ENCODE peak calls at places on chromosomes 3 and 15, in ten cellular contexts. One of them, this sample, is unnamed.

GRCh38 chr3:80997622-80998021 is 763.8 kb downstream of the GBE1 start:
- DNase-seq in retina: no peak
- DNase-seq in endothelial cell: no peak
- DNase-seq in activated T-helper 1 cell treated with Interleukin-2 at 50 U/mL for 16 hours: no peak
- DNase-seq in CD4-positive, alpha-beta T cell: no peak
- DNase-seq in RWPE1: no peak
- DNase-seq in T1000: no peak
- DNase-seq in Kasumi-1: no peak
- DNase-seq in left cardiac atrium: no peak
- DNase-seq in substantia nigra: no peak
- DNase-seq in this sample: no peak

GRCh38 chr15:60713096-60714084 is 234.4 kb upstream of the ICE2 start:
- DNase-seq in retina: no peak
- DNase-seq in endothelial cell: no peak
- DNase-seq in activated T-helper 1 cell treated with Interleukin-2 at 50 U/mL for 16 hours: no peak
- DNase-seq in CD4-positive, alpha-beta T cell: no peak
- DNase-seq in RWPE1: peak; percentile 8
- DNase-seq in T1000: no peak
- DNase-seq in Kasumi-1: no peak
- DNase-seq in left cardiac atrium: peak; percentile 30
- DNase-seq in substantia nigra: no peak
- DNase-seq in this sample: no peak

GRCh38 chr3:123655400-123655799 is 70.5 kb upstream of the HACD2 start:
- DNase-seq in retina: no peak
- DNase-seq in endothelial cell: no peak
- DNase-seq in activated T-helper 1 cell treated with Interleukin-2 at 50 U/mL for 16 hours: no peak
- DNase-seq in CD4-positive, alpha-beta T cell: no peak
- DNase-seq in RWPE1: no peak
- DNase-seq in T1000: no peak
- DNase-seq in Kasumi-1: no peak
- DNase-seq in left cardiac atrium: no peak
- DNase-seq in substantia nigra: no peak
- DNase-seq in this sample: no peak

GRCh38 chr15:57286446-57287127 is 89.7 kb upstream of the CGNL1 start:
- DNase-seq in retina: no peak
- DNase-seq in endothelial cell: no peak
- DNase-seq in activated T-helper 1 cell treated with Interleukin-2 at 50 U/mL for 16 hours: no peak
- DNase-seq in CD4-positive, alpha-beta T cell: no peak
- DNase-seq in RWPE1: no peak
- DNase-seq in T1000: no peak
- DNase-seq in Kasumi-1: no peak
- DNase-seq in left cardiac atrium: no peak
- DNase-seq in substantia nigra: no peak
- DNase-seq in this sample: no peak

GRCh38 chr3:126261037-126261436 is 80.7 kb upstream of the ALDH1L1 start:
- DNase-seq in retina: peak; percentile 54
- DNase-seq in endothelial cell: no peak
- DNase-seq in activated T-helper 1 cell treated with Interleukin-2 at 50 U/mL for 16 hours: no peak
- DNase-seq in CD4-positive, alpha-beta T cell: no peak
- DNase-seq in RWPE1: no peak
- DNase-seq in T1000: no peak
- DNase-seq in Kasumi-1: peak; percentile 24
- DNase-seq in left cardiac atrium: peak; percentile 72
- DNase-seq in substantia nigra: no peak
- DNase-seq in this sample: peak; percentile 76

GRCh38 chr3:9347086-9347485 is 15.8 kb upstream of the THUMPD3 start:
- DNase-seq in retina: no peak
- DNase-seq in endothelial cell: no peak
- DNase-seq in activated T-helper 1 cell treated with Interleukin-2 at 50 U/mL for 16 hours: no peak
- DNase-seq in CD4-positive, alpha-beta T cell: no peak
- DNase-seq in RWPE1: no peak
- DNase-seq in T1000: no peak
- DNase-seq in Kasumi-1: no peak
- DNase-seq in left cardiac atrium: no peak
- DNase-seq in substantia nigra: no peak
- DNase-seq in this sample: no peak

GRCh38 chr15:89591834-89592233 is 16.6 kb downstream of the TICRR start:
- DNase-seq in retina: no peak
- DNase-seq in endothelial cell: no peak
- DNase-seq in activated T-helper 1 cell treated with Interleukin-2 at 50 U/mL for 16 hours: no peak
- DNase-seq in CD4-positive, alpha-beta T cell: no peak
- DNase-seq in RWPE1: no peak
- DNase-seq in T1000: no peak
- DNase-seq in Kasumi-1: no peak
- DNase-seq in left cardiac atrium: no peak
- DNase-seq in substantia nigra: no peak
- DNase-seq in this sample: no peak

GRCh38 chr3:123385981-123386380 is 62.9 kb downstream of the ADCY5 start:
- DNase-seq in retina: no peak
- DNase-seq in endothelial cell: no peak
- DNase-seq in activated T-helper 1 cell treated with Interleukin-2 at 50 U/mL for 16 hours: no peak
- DNase-seq in CD4-positive, alpha-beta T cell: no peak
- DNase-seq in RWPE1: no peak
- DNase-seq in T1000: no peak
- DNase-seq in Kasumi-1: no peak
- DNase-seq in left cardiac atrium: peak; percentile 61
- DNase-seq in substantia nigra: no peak
- DNase-seq in this sample: peak; percentile 67

GRCh38 chr3:129087138-129087702 is 26.6 kb downstream of the GP9 start:
- DNase-seq in retina: no peak
- DNase-seq in endothelial cell: no peak
- DNase-seq in activated T-helper 1 cell treated with Interleukin-2 at 50 U/mL for 16 hours: no peak
- DNase-seq in CD4-positive, alpha-beta T cell: no peak
- DNase-seq in RWPE1: peak; percentile 26
- DNase-seq in T1000: no peak
- DNase-seq in Kasumi-1: no peak
- DNase-seq in left cardiac atrium: peak; percentile 63
- DNase-seq in substantia nigra: no peak
- DNase-seq in this sample: peak; percentile 64

GRCh38 chr3:120558784-120559227 is 37.3 kb upstream of the NDUFB4 start:
- DNase-seq in retina: peak; percentile 96
- DNase-seq in endothelial cell: peak; percentile 92
- DNase-seq in activated T-helper 1 cell treated with Interleukin-2 at 50 U/mL for 16 hours: peak; percentile 74
- DNase-seq in CD4-positive, alpha-beta T cell: peak; percentile 85
- DNase-seq in RWPE1: peak; percentile 78
- DNase-seq in T1000: peak; percentile 88
- DNase-seq in Kasumi-1: peak; percentile 90
- DNase-seq in left cardiac atrium: peak; percentile 91
- DNase-seq in substantia nigra: peak; percentile 14
- DNase-seq in this sample: peak; percentile 97

GRCh38 chr15:36948982-36949381 is 151.4 kb downstream of the MEIS2 start:
- DNase-seq in retina: no peak
- DNase-seq in endothelial cell: no peak
- DNase-seq in activated T-helper 1 cell treated with Interleukin-2 at 50 U/mL for 16 hours: no peak
- DNase-seq in CD4-positive, alpha-beta T cell: no peak
- DNase-seq in RWPE1: no peak
- DNase-seq in T1000: no peak
- DNase-seq in Kasumi-1: no peak
- DNase-seq in left cardiac atrium: no peak
- DNase-seq in substantia nigra: no peak
- DNase-seq in this sample: no peak

GRCh38 chr3:8970971-8971589 is 7.8 kb upstream of the RAD18 start:
- DNase-seq in retina: peak; percentile 78
- DNase-seq in endothelial cell: peak; percentile 68
- DNase-seq in activated T-helper 1 cell treated with Interleukin-2 at 50 U/mL for 16 hours: peak; percentile 42
- DNase-seq in CD4-positive, alpha-beta T cell: peak; percentile 60
- DNase-seq in RWPE1: peak; percentile 63
- DNase-seq in T1000: peak; percentile 55
- DNase-seq in Kasumi-1: peak; percentile 74
- DNase-seq in left cardiac atrium: peak; percentile 50
- DNase-seq in substantia nigra: no peak
- DNase-seq in this sample: no peak

GRCh38 chr15:100932676-100933348 is 13.7 kb downstream of the LRRK1 start:
- DNase-seq in retina: no peak
- DNase-seq in endothelial cell: no peak
- DNase-seq in activated T-helper 1 cell treated with Interleukin-2 at 50 U/mL for 16 hours: no peak
- DNase-seq in CD4-positive, alpha-beta T cell: no peak
- DNase-seq in RWPE1: no peak
- DNase-seq in T1000: no peak
- DNase-seq in Kasumi-1: peak; percentile 66
- DNase-seq in left cardiac atrium: no peak
- DNase-seq in substantia nigra: no peak
- DNase-seq in this sample: no peak

GRCh38 chr15:101551696-101552591 is 62.4 kb upstream of the PCSK6 start:
- DNase-seq in retina: no peak
- DNase-seq in endothelial cell: no peak
- DNase-seq in activated T-helper 1 cell treated with Interleukin-2 at 50 U/mL for 16 hours: no peak
- DNase-seq in CD4-positive, alpha-beta T cell: no peak
- DNase-seq in RWPE1: no peak
- DNase-seq in T1000: no peak
- DNase-seq in Kasumi-1: no peak
- DNase-seq in left cardiac atrium: no peak
- DNase-seq in substantia nigra: no peak
- DNase-seq in this sample: no peak

GRCh38 chr3:134623615-134624245 is 27.1 kb downstream of the KY start:
- DNase-seq in retina: no peak
- DNase-seq in endothelial cell: no peak
- DNase-seq in activated T-helper 1 cell treated with Interleukin-2 at 50 U/mL for 16 hours: no peak
- DNase-seq in CD4-positive, alpha-beta T cell: no peak
- DNase-seq in RWPE1: no peak
- DNase-seq in T1000: no peak
- DNase-seq in Kasumi-1: no peak
- DNase-seq in left cardiac atrium: no peak
- DNase-seq in substantia nigra: no peak
- DNase-seq in this sample: no peak

GRCh38 chr3:42743204-42743995 is 29.7 kb downstream of the CCDC13 start:
- DNase-seq in retina: no peak
- DNase-seq in endothelial cell: peak; percentile 1
- DNase-seq in activated T-helper 1 cell treated with Interleukin-2 at 50 U/mL for 16 hours: no peak
- DNase-seq in CD4-positive, alpha-beta T cell: no peak
- DNase-seq in RWPE1: no peak
- DNase-seq in T1000: no peak
- DNase-seq in Kasumi-1: no peak
- DNase-seq in left cardiac atrium: no peak
- DNase-seq in substantia nigra: no peak
- DNase-seq in this sample: no peak

GRCh38 chr3:185216587-185216918 is 37.3 kb downstream of the EHHADH start:
- DNase-seq in retina: no peak
- DNase-seq in endothelial cell: no peak
- DNase-seq in activated T-helper 1 cell treated with Interleukin-2 at 50 U/mL for 16 hours: no peak
- DNase-seq in CD4-positive, alpha-beta T cell: no peak
- DNase-seq in RWPE1: no peak
- DNase-seq in T1000: no peak
- DNase-seq in Kasumi-1: no peak
- DNase-seq in left cardiac atrium: peak; percentile 32
- DNase-seq in substantia nigra: no peak
- DNase-seq in this sample: no peak

GRCh38 chr3:190345027-190345821 is 23.0 kb upstream of the CLDN1 start:
- DNase-seq in retina: no peak
- DNase-seq in endothelial cell: no peak
- DNase-seq in activated T-helper 1 cell treated with Interleukin-2 at 50 U/mL for 16 hours: no peak
- DNase-seq in CD4-positive, alpha-beta T cell: no peak
- DNase-seq in RWPE1: peak; percentile 73
- DNase-seq in T1000: peak; percentile 41
- DNase-seq in Kasumi-1: no peak
- DNase-seq in left cardiac atrium: peak; percentile 36
- DNase-seq in substantia nigra: no peak
- DNase-seq in this sample: no peak

GRCh38 chr3:124118397-124118796 is 126.5 kb upstream of the ROPN1 start:
- DNase-seq in retina: no peak
- DNase-seq in endothelial cell: no peak
- DNase-seq in activated T-helper 1 cell treated with Interleukin-2 at 50 U/mL for 16 hours: no peak
- DNase-seq in CD4-positive, alpha-beta T cell: no peak
- DNase-seq in RWPE1: no peak
- DNase-seq in T1000: no peak
- DNase-seq in Kasumi-1: no peak
- DNase-seq in left cardiac atrium: no peak
- DNase-seq in substantia nigra: no peak
- DNase-seq in this sample: no peak

GRCh38 chr3:194265996-194266657 is 85.0 kb downstream of the CPN2 start:
- DNase-seq in retina: no peak
- DNase-seq in endothelial cell: no peak
- DNase-seq in activated T-helper 1 cell treated with Interleukin-2 at 50 U/mL for 16 hours: no peak
- DNase-seq in CD4-positive, alpha-beta T cell: no peak
- DNase-seq in RWPE1: no peak
- DNase-seq in T1000: no peak
- DNase-seq in Kasumi-1: no peak
- DNase-seq in left cardiac atrium: no peak
- DNase-seq in substantia nigra: no peak
- DNase-seq in this sample: no peak

GRCh38 chr15:67834249-67834592 is 5.6 kb downstream of the RNU6-1 start:
- DNase-seq in retina: no peak
- DNase-seq in endothelial cell: no peak
- DNase-seq in activated T-helper 1 cell treated with Interleukin-2 at 50 U/mL for 16 hours: no peak
- DNase-seq in CD4-positive, alpha-beta T cell: no peak
- DNase-seq in RWPE1: no peak
- DNase-seq in T1000: no peak
- DNase-seq in Kasumi-1: no peak
- DNase-seq in left cardiac atrium: no peak
- DNase-seq in substantia nigra: no peak
- DNase-seq in this sample: no peak

GRCh38 chr3:67610458-67610857 is 44.0 kb downstream of the SUCLG2 start:
- DNase-seq in retina: no peak
- DNase-seq in endothelial cell: no peak
- DNase-seq in activated T-helper 1 cell treated with Interleukin-2 at 50 U/mL for 16 hours: no peak
- DNase-seq in CD4-positive, alpha-beta T cell: no peak
- DNase-seq in RWPE1: no peak
- DNase-seq in T1000: no peak
- DNase-seq in Kasumi-1: no peak
- DNase-seq in left cardiac atrium: no peak
- DNase-seq in substantia nigra: no peak
- DNase-seq in this sample: no peak

GRCh38 chr3:9590282-9590791 is 36.7 kb upstream of the LHFPL4 start:
- DNase-seq in retina: no peak
- DNase-seq in endothelial cell: no peak
- DNase-seq in activated T-helper 1 cell treated with Interleukin-2 at 50 U/mL for 16 hours: no peak
- DNase-seq in CD4-positive, alpha-beta T cell: no peak
- DNase-seq in RWPE1: no peak
- DNase-seq in T1000: no peak
- DNase-seq in Kasumi-1: no peak
- DNase-seq in left cardiac atrium: no peak
- DNase-seq in substantia nigra: no peak
- DNase-seq in this sample: no peak

GRCh38 chr15:85314139-85314538 is 66.3 kb upstream of the AKAP13 start:
- DNase-seq in retina: no peak
- DNase-seq in endothelial cell: no peak
- DNase-seq in activated T-helper 1 cell treated with Interleukin-2 at 50 U/mL for 16 hours: no peak
- DNase-seq in CD4-positive, alpha-beta T cell: no peak
- DNase-seq in RWPE1: no peak
- DNase-seq in T1000: no peak
- DNase-seq in Kasumi-1: no peak
- DNase-seq in left cardiac atrium: no peak
- DNase-seq in substantia nigra: no peak
- DNase-seq in this sample: no peak

GRCh38 chr3:103089758-103090157 is 654.9 kb downstream of the ZPLD1 start:
- DNase-seq in retina: no peak
- DNase-seq in endothelial cell: no peak
- DNase-seq in activated T-helper 1 cell treated with Interleukin-2 at 50 U/mL for 16 hours: no peak
- DNase-seq in CD4-positive, alpha-beta T cell: no peak
- DNase-seq in RWPE1: no peak
- DNase-seq in T1000: no peak
- DNase-seq in Kasumi-1: no peak
- DNase-seq in left cardiac atrium: no peak
- DNase-seq in substantia nigra: no peak
- DNase-seq in this sample: no peak

GRCh38 chr3:14879161-14879888 is 60.6 kb downstream of the FGD5 start:
- DNase-seq in retina: peak; percentile 44
- DNase-seq in endothelial cell: no peak
- DNase-seq in activated T-helper 1 cell treated with Interleukin-2 at 50 U/mL for 16 hours: peak; percentile 18
- DNase-seq in CD4-positive, alpha-beta T cell: peak; percentile 50
- DNase-seq in RWPE1: no peak
- DNase-seq in T1000: no peak
- DNase-seq in Kasumi-1: no peak
- DNase-seq in left cardiac atrium: peak; percentile 54
- DNase-seq in substantia nigra: no peak
- DNase-seq in this sample: no peak

GRCh38 chr3:168044049-168044448 is 51.7 kb downstream of the GOLIM4 start:
- DNase-seq in retina: no peak
- DNase-seq in endothelial cell: peak; percentile 15
- DNase-seq in activated T-helper 1 cell treated with Interleukin-2 at 50 U/mL for 16 hours: no peak
- DNase-seq in CD4-positive, alpha-beta T cell: no peak
- DNase-seq in RWPE1: no peak
- DNase-seq in T1000: no peak
- DNase-seq in Kasumi-1: no peak
- DNase-seq in left cardiac atrium: no peak
- DNase-seq in substantia nigra: no peak
- DNase-seq in this sample: no peak

GRCh38 chr15:95111969-95112368 is 880.6 kb downstream of the MCTP2 start:
- DNase-seq in retina: no peak
- DNase-seq in endothelial cell: no peak
- DNase-seq in activated T-helper 1 cell treated with Interleukin-2 at 50 U/mL for 16 hours: no peak
- DNase-seq in CD4-positive, alpha-beta T cell: no peak
- DNase-seq in RWPE1: no peak
- DNase-seq in T1000: no peak
- DNase-seq in Kasumi-1: no peak
- DNase-seq in left cardiac atrium: no peak
- DNase-seq in substantia nigra: no peak
- DNase-seq in this sample: no peak

This sample was measured in Right ventricle myocardium inferior.